ENCODE peak calls at places on chromosomes 13 and 19, in eight cellular contexts. W, V, U, S, R, T, B and I are unnamed samples.

GRCh38 chr13:111329641-111330040 is 9.2 kb downstream of the TEX29 start:
- DNase-seq in S (no peak), R (no peak), U (no peak), W (no peak), T (no peak), V (no peak), B (no peak), I (no peak)

GRCh38 chr13:22076658-22077057 is 405.8 kb downstream of the FGF9 start:
- DNase-seq in S (no peak), U (no peak), W (no peak), R (no peak), V (no peak), B (no peak), T (no peak), I (peak)

GRCh38 chr19:3361384-3362216 is 4.8 kb upstream of the NFIC start:
- DNase-seq in R (no peak), V (no peak), B (no peak), T (no peak), U (no peak), W (no peak), S (no peak), I (no peak)

GRCh38 chr13:42720116-42720857 is 61.1 kb upstream of the FAM216B start:
- DNase-seq in U (peak), V (no peak), W (no peak), B (no peak), R (peak), S (no peak), T (no peak), I (no peak)

GRCh38 chr19:16074488-16075365 is 1.6 kb upstream of the TPM4 start:
- DNase-seq in V (no peak), U (no peak), S (no peak), B (no peak), W (no peak), R (no peak), T (no peak), I (no peak)

GRCh38 chr19:8615813-8616596 is 5.5 kb upstream of the ADAMTS10 start:
- DNase-seq in B (no peak), S (peak), U (no peak), T (peak), R (no peak), W (no peak), V (peak), I (peak)

GRCh38 chr19:3062165-3063105 is at the start of gene TLE5:
- DNase-seq in V (peak), B (no peak), R (no peak), S (peak), W (peak), U (no peak), T (peak), I (peak)

GRCh38 chr19:54096642-54097106 is 3.9 kb downstream of the OSCAR start:
- DNase-seq in T (peak), W (no peak), B (no peak), U (no peak), V (no peak), S (no peak), R (peak), I (no peak)

GRCh38 chr19:32219881-32220552 is 125.4 kb upstream of the ZNF507 start:
- DNase-seq in U (no peak), R (no peak), T (no peak), S (no peak), B (no peak), V (no peak), W (no peak), I (no peak)

GRCh38 chr13:50581586-50582196 is 261.8 kb downstream of the DLEU7 start:
- DNase-seq in W (no peak), S (no peak), U (no peak), T (no peak), R (no peak), B (no peak), V (no peak), I (no peak)

GRCh38 chr13:25286308-25286968 is 850 bp downstream of the MTMR6 start:
- DNase-seq in V (peak), B (no peak), U (no peak), R (no peak), S (peak), W (peak), T (peak), I (peak)

GRCh38 chr19:46721269-46722003 is 4.5 kb upstream of the PRKD2 start:
- DNase-seq in R (peak), T (no peak), V (peak), W (no peak), B (no peak), S (no peak), U (no peak), I (peak)

GRCh38 chr13:110156186-110157065 is 150.5 kb downstream of the COL4A1 start:
- DNase-seq in B (no peak), V (no peak), T (no peak), S (no peak), U (no peak), R (no peak), W (no peak), I (no peak)

GRCh38 chr19:48372904-48373303 is 8.7 kb downstream of the SYNGR4 start:
- DNase-seq in T (no peak), U (no peak), V (no peak), B (no peak), R (no peak), S (no peak), W (no peak), I (no peak)

GRCh38 chr13:95784891-95785290 is 108.0 kb downstream of the DNAJC3 start:
- DNase-seq in R (no peak), S (no peak), T (no peak), U (peak), W (no peak), B (no peak), V (no peak), I (no peak)

GRCh38 chr19:7340959-7341837 is 7.5 kb upstream of the ARHGEF18 start:
- DNase-seq in S (peak), V (peak), W (peak), R (peak), T (peak), B (peak), U (peak), I (peak)

GRCh38 chr13:44816701-44817684 is 172.3 kb downstream of the NUFIP1 start:
- DNase-seq in T (no peak), W (no peak), V (no peak), U (no peak), B (no peak), S (no peak), R (peak), I (peak)